ENCODE peak calls at places on chromosomes 16 and 17, in eight cellular contexts. A is NCI-H1417 treated with DMSO at 0.1 percent for 48 hours, E is GM10248, Y is EL, P is NCI-H1092 treated with DMSO at 0.1 percent for 48 hours, Z is occipital lobe, X is RCC 7860, B is fibroblast of the aortic adventitia. Q is an unnamed sample.
A peak's percentile ranks its signal among the peaks of the same experiment; 100 is the strongest.

GRCh38 chr17:50542795-50543774 is 3.9 kb upstream of the SPATA20 start:
- DNase-seq in E (no peak), P (no peak), A (no peak), Y (no peak), Z (no peak), X (no peak), B (no peak), Q (peak; percentile 37)

GRCh38 chr16:6684076-6684673 is 648.5 kb upstream of the RBFOX1 start:
- DNase-seq in Y (no peak), B (no peak), X (no peak), A (no peak), P (peak; percentile 27), E (no peak), Z (no peak), Q (peak; percentile 39)

GRCh38 chr17:15947331-15947730 is 2.4 kb downstream of the ADORA2B start:
- DNase-seq in B (peak; percentile 73), E (no peak), Y (peak; percentile 64), Z (no peak), A (no peak), X (no peak), P (no peak), Q (no peak)

GRCh38 chr16:16008666-16009065 is 59.2 kb downstream of the ABCC1 start:
- DNase-seq in Y (no peak), B (no peak), P (no peak), X (no peak), A (no peak), Z (no peak), E (no peak), Q (no peak)

GRCh38 chr16:88688013-88688778 is 1.9 kb upstream of the SNAI3 start:
- DNase-seq in A (no peak), Z (peak; percentile 58), Y (no peak), X (no peak), P (peak; percentile 33), B (no peak), E (no peak), Q (no peak)

GRCh38 chr17:63250830-63251229 is 195.3 kb downstream of the CYB561 start:
- DNase-seq in Y (no peak), A (no peak), Z (no peak), X (no peak), P (no peak), E (no peak), B (peak; percentile 77), Q (no peak)

GRCh38 chr16:22007509-22008214 is at the start of gene MOSMO:
- DNase-seq in P (peak; percentile 73), X (no peak), B (peak; percentile 49), E (peak; percentile 89), Y (peak; percentile 65), A (no peak), Z (peak; percentile 70), Q (no peak)

GRCh38 chr16:57564571-57565270 is 22.3 kb downstream of the ADGRG5 start:
- DNase-seq in Z (no peak), E (no peak), P (no peak), B (peak; percentile 24), X (no peak), A (no peak), Y (peak; percentile 69), Q (no peak)

GRCh38 chr16:78396046-78396445 is 296.6 kb downstream of the WWOX start:
- DNase-seq in P (no peak), X (no peak), A (no peak), B (no peak), Y (no peak), Z (no peak), E (no peak), Q (no peak)

GRCh38 chr16:11105038-11105903 is 150.7 kb downstream of the SOCS1 start:
- DNase-seq in X (peak; percentile 66), P (no peak), E (peak; percentile 65), Y (peak; percentile 96), Z (peak; percentile 45), B (peak; percentile 97), A (no peak), Q (no peak)

GRCh38 chr16:3934491-3935185 is 54.1 kb upstream of the CREBBP start:
- DNase-seq in P (no peak), Y (no peak), Z (no peak), X (no peak), A (no peak), E (no peak), B (no peak), Q (no peak)

GRCh38 chr16:253833-254232 is 19.2 kb downstream of the FAM234A start:
- DNase-seq in Z (no peak), P (no peak), E (no peak), B (no peak), A (no peak), X (no peak), Y (no peak), Q (no peak)

GRCh38 chr16:13013043-13013442 is 111.6 kb downstream of the SHISA9 start:
- DNase-seq in A (no peak), E (no peak), Y (no peak), B (no peak), P (no peak), Z (no peak), X (no peak), Q (no peak)

GRCh38 chr17:78267257-78268073 is 36.0 kb downstream of the TMEM235 start:
- DNase-seq in P (no peak), X (no peak), A (no peak), Y (no peak), E (no peak), Z (no peak), B (no peak), Q (no peak)

GRCh38 chr17:17823433-17824118 is 13.2 kb downstream of the SREBF1 start:
- DNase-seq in Y (peak; percentile 88), B (peak; percentile 64), A (no peak), E (peak; percentile 99), P (peak; percentile 72), Z (peak; percentile 77), X (peak; percentile 28), Q (peak; percentile 78)

GRCh38 chr17:17235212-17236174 is 1.5 kb downstream of the FLCN start:
- DNase-seq in Y (peak; percentile 56), X (peak; percentile 70), Z (peak; percentile 56), A (no peak), P (no peak), B (peak; percentile 21), E (no peak), Q (no peak)

GRCh38 chr17:49117581-49118230 is 14.9 kb upstream of the B4GALNT2 start:
- DNase-seq in Y (no peak), B (no peak), A (no peak), X (no peak), E (no peak), P (no peak), Z (no peak), Q (no peak)

Q was measured in NCI-H748 treated with DMSO at 0.1 percent for 48 hours.